ENCODE peak calls at places on chromosome 19, in five cellular contexts. E is CD8-positive, alpha-beta memory T cell; M is MCF 10A; H is HTR-8/SVneo; R is A673. D is an unnamed sample.

GRCh38 chr19:3670796-3671679 is 29.2 kb downstream of the PIP5K1C start:
- DNase-seq in R (no peak), E (no peak), M (no peak), H (no peak), D (no peak)

GRCh38 chr19:14516048-14516534 is 2.1 kb downstream of the DNAJB1 start:
- DNase-seq in H (no peak), E (no peak), R (no peak), M (no peak), D (no peak)

GRCh38 chr19:29645911-29646310 is 19.4 kb upstream of the PLEKHF1 start:
- DNase-seq in E (no peak), R (peak; percentile 35), H (no peak), M (peak; percentile 89), D (no peak)

GRCh38 chr19:31568724-31569123 is 219.5 kb upstream of the TSHZ3 start:
- DNase-seq in E (no peak), M (no peak), R (no peak), H (no peak), D (no peak)

GRCh38 chr19:2973229-2973628 is 4.1 kb upstream of the TLE6 start:
- DNase-seq in M (no peak), R (no peak), H (no peak), E (no peak), D (no peak)

GRCh38 chr19:4390862-4391693 is 9.3 kb downstream of the SH3GL1 start:
- DNase-seq in M (no peak), R (no peak), H (no peak), E (no peak), D (no peak)

GRCh38 chr19:6227941-6228325 is 51.8 kb downstream of the MLLT1 start:
- DNase-seq in R (no peak), H (no peak), E (no peak), M (no peak), D (no peak)

GRCh38 chr19:50797429-50798115 is 7.4 kb downstream of the ACP4 start:
- DNase-seq in M (no peak), E (no peak), R (no peak), H (no peak), D (no peak)

GRCh38 chr19:19214892-19215291 is 3.1 kb downstream of the NCAN start:
- DNase-seq in M (peak; percentile 39), R (peak; percentile 68), E (no peak), H (peak; percentile 66), D (no peak)

GRCh38 chr19:40717880-40718773 is 1.2 kb downstream of the ITPKC start:
- DNase-seq in M (peak; percentile 56), H (no peak), R (peak; percentile 28), E (no peak), D (no peak)

GRCh38 chr19:51123381-51124186 is 1.1 kb upstream of the SIGLEC9 start:
- DNase-seq in H (no peak), R (no peak), M (no peak), E (peak; percentile 25), D (no peak)

GRCh38 chr19:7067716-7068115 is 1.8 kb upstream of the ZNF557 start:
- DNase-seq in E (no peak), H (no peak), R (no peak), M (no peak), D (no peak)

GRCh38 chr19:45470147-45471081 is 2.6 kb downstream of the FOSB start:
- DNase-seq in R (no peak), H (no peak), M (peak; percentile 33), E (no peak), D (no peak)

GRCh38 chr19:30105723-30106122 is 163.7 kb downstream of the URI1 start:
- DNase-seq in E (no peak), M (no peak), R (no peak), H (no peak), D (no peak)

GRCh38 chr19:609001-609340 is 19.3 kb downstream of the HCN2 start:
- DNase-seq in M (peak; percentile 48), E (no peak), R (no peak), H (no peak), D (peak; percentile 54)

GRCh38 chr19:29467824-29468401 is 57.9 kb upstream of the VSTM2B start:
- DNase-seq in R (peak; percentile 13), H (no peak), E (no peak), M (peak; percentile 8), D (peak; percentile 62)

GRCh38 chr19:38734426-38735256 is 9.6 kb downstream of the CAPN12 start:
- DNase-seq in M (peak; percentile 39), H (no peak), R (no peak), E (no peak), D (no peak)

GRCh38 chr19:50972795-50973376 is 3.5 kb upstream of the KLK6 start:
- DNase-seq in E (no peak), M (no peak), H (no peak), R (no peak), D (no peak)

GRCh38 chr19:6378036-6378435 is 2.3 kb upstream of the PSPN start:
- DNase-seq in M (no peak), R (no peak), H (no peak), E (no peak), D (no peak)

GRCh38 chr19:1252818-1253513 is 4.6 kb downstream of the MIDN start:
- DNase-seq in H (no peak), M (peak; percentile 99), R (peak; percentile 98), E (peak; percentile 77), D (peak; percentile 91)

GRCh38 chr19:6588508-6589345 is 2.2 kb downstream of the CD70 start:
- DNase-seq in M (no peak), E (no peak), R (peak; percentile 45), H (no peak), D (no peak)

GRCh38 chr19:57903298-57904174 is 12.9 kb downstream of the ZNF417 start:
- DNase-seq in R (peak; percentile 72), H (no peak), M (peak; percentile 24), E (no peak), D (no peak)